ENCODE peak calls at places on chromosomes 3 and 15, in nine cellular contexts. V is fibroblast of pulmonary artery; H is tibial artery; U is activated T-cell treated with anti-CD3 and anti-CD28 coated beads, Interleukin-2, amount 50 U/mL, for 4 hours; S is stimulated activated naive CD4-positive, alpha-beta T cell treated with Interleukin-2 at 50 U/mL for 16 hours; R is gastrocnemius medialis; A is omental fat pad; M is NCI-H1092 treated with DMSO at 0.1 percent for 48 hours; L is head of caudate nucleus. Y is an unnamed sample.

GRCh38 chr3:104460477-104461406 is 906.0 kb upstream of the ALCAM start:
- DNase-seq in V (peak; percentile 57), M (no peak), H (no peak), A (no peak), R (no peak), U (no peak), S (no peak), L (no peak), Y (no peak)

GRCh38 chr15:66663664-66664063 is 38.4 kb upstream of the SMAD6 start:
- DNase-seq in R (no peak), U (no peak), L (no peak), S (no peak), V (no peak), H (no peak), A (no peak), M (no peak), Y (no peak)

GRCh38 chr15:87871130-87871737 is 385.3 kb downstream of the NTRK3 start:
- DNase-seq in L (no peak), A (no peak), R (no peak), U (no peak), S (no peak), V (peak; percentile 29), M (no peak), H (no peak), Y (no peak)

GRCh38 chr15:100997442-100997841 is 78.3 kb downstream of the LRRK1 start:
- DNase-seq in R (no peak), S (no peak), M (no peak), L (no peak), H (no peak), V (no peak), A (no peak), U (no peak), Y (no peak)

GRCh38 chr3:197854596-197855343 is 63.7 kb downstream of the LRCH3 start:
- DNase-seq in S (no peak), U (no peak), M (no peak), L (no peak), A (no peak), H (no peak), V (peak; percentile 91), R (no peak), Y (peak; percentile 50)

GRCh38 chr3:150146891-150147761 is 176.4 kb upstream of the PFN2 start:
- DNase-seq in H (no peak), S (no peak), L (no peak), A (no peak), U (no peak), V (peak; percentile 91), R (peak; percentile 91), M (no peak), Y (peak; percentile 26)

GRCh38 chr3:55160241-55160877 is 232.5 kb upstream of the LRTM1 start:
- DNase-seq in A (no peak), V (peak; percentile 95), S (no peak), H (peak; percentile 68), L (no peak), U (no peak), R (peak; percentile 39), M (no peak), Y (no peak)

GRCh38 chr3:17130956-17131355 is 246.2 kb downstream of the PLCL2 start:
- DNase-seq in S (no peak), L (no peak), V (no peak), U (no peak), H (no peak), A (no peak), M (no peak), R (no peak), Y (no peak)

GRCh38 chr3:182116386-182116785 is 404.7 kb downstream of the SOX2 start:
- DNase-seq in L (no peak), A (no peak), U (no peak), H (no peak), S (no peak), R (no peak), M (no peak), V (no peak), Y (no peak)

GRCh38 chr15:73873889-73874511 is 636 bp downstream of the TBC1D21 start:
- DNase-seq in H (peak; percentile 52), V (peak; percentile 77), R (no peak), M (peak; percentile 17), U (no peak), L (no peak), S (no peak), A (no peak), Y (peak; percentile 38)

GRCh38 chr3:11140054-11140712 is 14.1 kb upstream of the HRH1 start:
- DNase-seq in H (peak; percentile 67), M (peak; percentile 30), L (no peak), U (no peak), V (peak; percentile 20), S (no peak), A (no peak), R (peak; percentile 27), Y (no peak)

GRCh38 chr15:90872481-90873184 is 4.2 kb downstream of the FURIN start:
- DNase-seq in V (peak; percentile 74), H (no peak), S (peak; percentile 59), U (peak; percentile 52), L (no peak), M (no peak), A (no peak), R (peak; percentile 63), Y (no peak)

GRCh38 chr3:94303897-94304296 is 241.0 kb downstream of the NSUN3 start:
- DNase-seq in L (peak; percentile 21), H (no peak), R (no peak), V (peak; percentile 14), M (no peak), S (no peak), U (no peak), A (no peak), Y (no peak)

GRCh38 chr3:190279690-190280089 is 42.6 kb downstream of the CLDN1 start:
- DNase-seq in U (no peak), R (no peak), V (no peak), L (no peak), S (no peak), H (no peak), M (no peak), A (no peak), Y (no peak)

GRCh38 chr3:155312781-155313180 is 19.3 kb upstream of the STRIT1 start:
- DNase-seq in L (no peak), A (no peak), V (peak; percentile 65), U (no peak), H (no peak), R (no peak), M (no peak), S (no peak), Y (no peak)

GRCh38 chr3:27220166-27220565 is 149.0 kb downstream of the NEK10 start:
- DNase-seq in V (no peak), S (no peak), R (no peak), U (no peak), H (no peak), M (no peak), A (no peak), L (no peak), Y (no peak)

GRCh38 chr3:177427096-177427495 is 229.8 kb upstream of the TBL1XR1 start:
- DNase-seq in R (no peak), H (no peak), U (peak; percentile 13), L (no peak), A (no peak), S (peak; percentile 62), M (no peak), V (no peak), Y (no peak)

GRCh38 chr3:63986147-63986546 is 37.1 kb downstream of the PSMD6 start:
- DNase-seq in A (no peak), L (no peak), R (peak; percentile 23), V (no peak), S (no peak), M (no peak), U (no peak), H (no peak), Y (no peak)

GRCh38 chr3:138890555-138891187 is 55.9 kb upstream of the PIK3CB start:
- DNase-seq in A (no peak), L (no peak), R (no peak), S (no peak), H (no peak), U (no peak), M (no peak), V (no peak), Y (no peak)

GRCh38 chr15:38605744-38606143 is 41.1 kb upstream of the RASGRP1 start:
- DNase-seq in R (no peak), S (no peak), M (no peak), A (no peak), V (no peak), H (no peak), L (no peak), U (no peak), Y (no peak)

GRCh38 chr3:183116051-183116614 is 16.8 kb upstream of the MCCC1 start:
- DNase-seq in U (peak; percentile 38), A (no peak), H (no peak), M (peak; percentile 99), R (peak; percentile 39), V (no peak), S (peak; percentile 42), L (peak; percentile 81), Y (no peak)

GRCh38 chr3:127710473-127710941 is 37.8 kb downstream of the ABTB1 start:
- DNase-seq in U (no peak), V (no peak), A (no peak), S (no peak), M (no peak), H (peak; percentile 65), L (no peak), R (peak; percentile 11), Y (no peak)